ENCODE peak calls at places on chromosomes 16 and 17, in six cellular contexts. One of them, this sample, is unnamed.
A peak's percentile ranks its signal among the peaks of the same experiment; 100 is the strongest.

GRCh38 chr17:75077490-75078096 is 10.2 kb upstream of the SLC16A5 start:
- DNase-seq in HCT116: no peak
- DNase-seq in adrenal gland: peak; percentile 83
- DNase-seq in A549: no peak
- DNase-seq in Peyer's patch: peak; percentile 84
- DNase-seq in heart left ventricle: peak; percentile 90
- DNase-seq in this sample: no peak

GRCh38 chr16:53207810-53208752 is 153.3 kb downstream of the CHD9 start:
- DNase-seq in HCT116: peak; percentile 19
- DNase-seq in adrenal gland: peak; percentile 80
- DNase-seq in A549: peak; percentile 84
- DNase-seq in Peyer's patch: no peak
- DNase-seq in heart left ventricle: no peak
- DNase-seq in this sample: no peak

GRCh38 chr16:85424260-85425060 is 188.7 kb upstream of the GSE1 start:
- DNase-seq in HCT116: no peak
- DNase-seq in adrenal gland: no peak
- DNase-seq in A549: no peak
- DNase-seq in Peyer's patch: no peak
- DNase-seq in heart left ventricle: peak; percentile 38
- DNase-seq in this sample: no peak

GRCh38 chr17:49984283-49984682 is 10.7 kb downstream of the DLX3 start:
- DNase-seq in HCT116: no peak
- DNase-seq in adrenal gland: no peak
- DNase-seq in A549: no peak
- DNase-seq in Peyer's patch: peak; percentile 12
- DNase-seq in heart left ventricle: no peak
- DNase-seq in this sample: no peak

GRCh38 chr17:27878776-27879562 is 14.2 kb downstream of the LYRM9 start:
- DNase-seq in HCT116: no peak
- DNase-seq in adrenal gland: peak; percentile 54
- DNase-seq in A549: no peak
- DNase-seq in Peyer's patch: no peak
- DNase-seq in heart left ventricle: no peak
- DNase-seq in this sample: no peak

GRCh38 chr16:53922805-53923645 is 219.1 kb downstream of the FTO start:
- DNase-seq in HCT116: no peak
- DNase-seq in adrenal gland: no peak
- DNase-seq in A549: no peak
- DNase-seq in Peyer's patch: no peak
- DNase-seq in heart left ventricle: no peak
- DNase-seq in this sample: no peak

GRCh38 chr17:78006338-78006737 is 47.8 kb downstream of the TNRC6C start:
- DNase-seq in HCT116: no peak
- DNase-seq in adrenal gland: no peak
- DNase-seq in A549: no peak
- DNase-seq in Peyer's patch: no peak
- DNase-seq in heart left ventricle: no peak
- DNase-seq in this sample: no peak

GRCh38 chr17:50813583-50813982 is 21.8 kb upstream of the WFIKKN2 start:
- DNase-seq in HCT116: no peak
- DNase-seq in adrenal gland: no peak
- DNase-seq in A549: no peak
- DNase-seq in Peyer's patch: no peak
- DNase-seq in heart left ventricle: no peak
- DNase-seq in this sample: no peak

GRCh38 chr17:30334421-30334820 is 564 bp upstream of the TMIGD1 start:
- DNase-seq in HCT116: no peak
- DNase-seq in adrenal gland: no peak
- DNase-seq in A549: no peak
- DNase-seq in Peyer's patch: no peak
- DNase-seq in heart left ventricle: no peak
- DNase-seq in this sample: no peak

GRCh38 chr17:76597156-76598003 is 11.7 kb upstream of the ST6GALNAC2 start:
- DNase-seq in HCT116: no peak
- DNase-seq in adrenal gland: no peak
- DNase-seq in A549: no peak
- DNase-seq in Peyer's patch: no peak
- DNase-seq in heart left ventricle: no peak
- DNase-seq in this sample: no peak

GRCh38 chr17:39118674-39119419 is 32.6 kb downstream of the PLXDC1 start:
- DNase-seq in HCT116: no peak
- DNase-seq in adrenal gland: no peak
- DNase-seq in A549: no peak
- DNase-seq in Peyer's patch: no peak
- DNase-seq in heart left ventricle: no peak
- DNase-seq in this sample: no peak

GRCh38 chr17:58537266-58537665 is 22.8 kb upstream of the MTMR4 start:
- DNase-seq in HCT116: no peak
- DNase-seq in adrenal gland: no peak
- DNase-seq in A549: no peak
- DNase-seq in Peyer's patch: no peak
- DNase-seq in heart left ventricle: no peak
- DNase-seq in this sample: no peak

GRCh38 chr17:58200024-58200633 is 7.6 kb downstream of the EPX start:
- DNase-seq in HCT116: peak; percentile 63
- DNase-seq in adrenal gland: peak; percentile 70
- DNase-seq in A549: peak; percentile 89
- DNase-seq in Peyer's patch: no peak
- DNase-seq in heart left ventricle: peak; percentile 67
- DNase-seq in this sample: no peak

GRCh38 chr17:66945451-66945850 is 19.1 kb upstream of the CACNG4 start:
- DNase-seq in HCT116: no peak
- DNase-seq in adrenal gland: no peak
- DNase-seq in A549: no peak
- DNase-seq in Peyer's patch: no peak
- DNase-seq in heart left ventricle: no peak
- DNase-seq in this sample: no peak

GRCh38 chr17:30429155-30429554 is 48.1 kb upstream of the GOSR1 start:
- DNase-seq in HCT116: no peak
- DNase-seq in adrenal gland: no peak
- DNase-seq in A549: no peak
- DNase-seq in Peyer's patch: no peak
- DNase-seq in heart left ventricle: no peak
- DNase-seq in this sample: no peak

GRCh38 chr17:83135692-83136091 is 56.3 kb downstream of the METRNL start:
- DNase-seq in HCT116: no peak
- DNase-seq in adrenal gland: peak; percentile 39
- DNase-seq in A549: no peak
- DNase-seq in Peyer's patch: no peak
- DNase-seq in heart left ventricle: no peak
- DNase-seq in this sample: no peak

GRCh38 chr17:55513885-55514590 is 2.8 kb upstream of the SMIM36 start:
- DNase-seq in HCT116: peak; percentile 70
- DNase-seq in adrenal gland: peak; percentile 90
- DNase-seq in A549: peak; percentile 61
- DNase-seq in Peyer's patch: peak; percentile 65
- DNase-seq in heart left ventricle: no peak
- DNase-seq in this sample: no peak

GRCh38 chr16:16052916-16053315 is 103.5 kb downstream of the ABCC1 start:
- DNase-seq in HCT116: no peak
- DNase-seq in adrenal gland: no peak
- DNase-seq in A549: no peak
- DNase-seq in Peyer's patch: no peak
- DNase-seq in heart left ventricle: no peak
- DNase-seq in this sample: no peak

GRCh38 chr17:44928950-44929720 is 13.8 kb upstream of the GFAP start:
- DNase-seq in HCT116: no peak
- DNase-seq in adrenal gland: peak; percentile 73
- DNase-seq in A549: no peak
- DNase-seq in Peyer's patch: peak; percentile 19
- DNase-seq in heart left ventricle: no peak
- DNase-seq in this sample: no peak

GRCh38 chr16:84277244-84277823 is 17.3 kb upstream of the WFDC1 start:
- DNase-seq in HCT116: peak; percentile 48
- DNase-seq in adrenal gland: peak; percentile 75
- DNase-seq in A549: peak; percentile 31
- DNase-seq in Peyer's patch: peak; percentile 75
- DNase-seq in heart left ventricle: peak; percentile 78
- DNase-seq in this sample: no peak

GRCh38 chr17:80796430-80796861 is 195.2 kb upstream of the CHMP6 start:
- DNase-seq in HCT116: no peak
- DNase-seq in adrenal gland: no peak
- DNase-seq in A549: no peak
- DNase-seq in Peyer's patch: no peak
- DNase-seq in heart left ventricle: no peak
- DNase-seq in this sample: no peak

GRCh38 chr17:72832306-72832705 is 260.2 kb downstream of the SLC39A11 start:
- DNase-seq in HCT116: no peak
- DNase-seq in adrenal gland: no peak
- DNase-seq in A549: no peak
- DNase-seq in Peyer's patch: no peak
- DNase-seq in heart left ventricle: no peak
- DNase-seq in this sample: no peak

GRCh38 chr17:43755389-43755875 is 3.2 kb downstream of the SOST start:
- DNase-seq in HCT116: no peak
- DNase-seq in adrenal gland: no peak
- DNase-seq in A549: no peak
- DNase-seq in Peyer's patch: no peak
- DNase-seq in heart left ventricle: no peak
- DNase-seq in this sample: no peak

GRCh38 chr16:58329147-58329546 is 34.3 kb upstream of the PRSS54 start:
- DNase-seq in HCT116: no peak
- DNase-seq in adrenal gland: no peak
- DNase-seq in A549: no peak
- DNase-seq in Peyer's patch: no peak
- DNase-seq in heart left ventricle: no peak
- DNase-seq in this sample: no peak

GRCh38 chr17:81917565-81918332 is at the start of gene SIRT7:
- DNase-seq in HCT116: peak; percentile 39
- DNase-seq in adrenal gland: peak; percentile 75
- DNase-seq in A549: peak; percentile 97
- DNase-seq in Peyer's patch: peak; percentile 94
- DNase-seq in heart left ventricle: peak; percentile 92
- DNase-seq in this sample: no peak
- TF ChIP-seq POLR2A in HCT116: peak; percentile 36
- TF ChIP-seq POLR2A in adrenal gland: no peak
- TF ChIP-seq POLR2A in A549: peak; percentile 69
- TF ChIP-seq POLR2A in Peyer's patch: peak; percentile 84
- TF ChIP-seq POLR2A in heart left ventricle: no peak
- TF ChIP-seq POLR2A in this sample: no peak

GRCh38 chr17:37494401-37494831 is 4.7 kb downstream of the DUSP14 start:
- DNase-seq in HCT116: no peak
- DNase-seq in adrenal gland: no peak
- DNase-seq in A549: no peak
- DNase-seq in Peyer's patch: no peak
- DNase-seq in heart left ventricle: no peak
- DNase-seq in this sample: no peak
- H3K27ac ChIP-seq in HCT116: no peak overlapping the region
- H3K27ac ChIP-seq in adrenal gland: no peak overlapping the region
- H3K27ac ChIP-seq in A549: no peak overlapping the region
- H3K27ac ChIP-seq in Peyer's patch: no peak overlapping the region
- H3K27ac ChIP-seq in heart left ventricle: no peak overlapping the region
- H3K27ac ChIP-seq in this sample: no peak overlapping the region

GRCh38 chr17:40559954-40560591 is 5.2 kb downstream of the CCR7 start:
- DNase-seq in HCT116: peak; percentile 79
- DNase-seq in adrenal gland: peak; percentile 97
- DNase-seq in A549: peak; percentile 99
- DNase-seq in Peyer's patch: peak; percentile 92
- DNase-seq in heart left ventricle: peak; percentile 91
- DNase-seq in this sample: no peak
- H3K4me3 ChIP-seq in HCT116: peak overlapping the region; percentile 21
- H3K4me3 ChIP-seq in adrenal gland: no peak overlapping the region
- H3K4me3 ChIP-seq in A549: no peak overlapping the region
- H3K4me3 ChIP-seq in Peyer's patch: peak overlapping the region; percentile 25
- H3K4me3 ChIP-seq in heart left ventricle: peak overlapping the region; percentile 41
- H3K4me3 ChIP-seq in this sample: peak overlapping the region; percentile 12

DNA sequence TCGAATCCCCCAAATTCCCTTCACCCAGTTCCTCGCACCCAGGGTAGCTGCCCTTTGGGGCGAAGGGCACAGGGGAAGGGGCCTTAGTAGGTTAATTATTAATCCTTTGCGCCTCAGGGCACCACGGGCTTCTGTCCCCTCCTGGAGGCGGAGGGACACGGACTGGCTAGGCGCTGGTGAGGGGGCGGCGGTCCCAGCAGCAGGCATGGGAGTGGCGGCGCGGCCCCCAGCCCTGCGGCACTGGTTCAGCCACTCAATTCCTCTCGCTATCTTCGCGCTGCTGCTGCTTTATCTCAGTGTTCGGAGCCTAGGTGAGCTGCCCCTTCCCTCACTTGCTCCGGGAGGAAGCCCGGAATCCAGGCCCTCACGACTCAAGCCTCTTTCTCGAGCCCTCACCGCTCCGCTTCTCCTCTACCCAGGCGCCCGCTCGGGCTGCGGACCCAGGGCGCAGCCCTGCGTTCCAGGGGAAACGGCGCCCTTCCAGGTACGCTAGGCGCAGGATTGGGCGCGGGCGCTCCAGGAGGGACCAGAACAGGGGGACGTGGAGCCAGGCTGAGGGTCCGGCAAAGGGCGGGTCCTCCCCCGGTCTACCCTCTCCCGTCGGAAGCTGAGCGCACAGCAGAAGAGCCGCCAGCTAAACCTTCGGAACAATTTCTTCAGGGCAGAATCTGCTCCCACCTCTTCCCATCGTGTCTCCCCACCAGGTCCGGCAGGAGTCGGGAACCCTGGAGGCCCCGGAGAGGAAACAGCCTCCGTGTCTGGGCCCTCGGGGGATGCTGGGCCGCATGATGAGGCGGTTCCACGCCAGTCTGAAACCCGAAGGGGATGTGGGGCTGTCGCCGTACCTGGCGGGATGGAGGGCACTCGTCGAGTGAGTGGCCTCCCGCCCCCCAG is at the start of gene GLTPD2:
- DNase-seq in HCT116: no peak
- DNase-seq in adrenal gland: no peak
- DNase-seq in A549: no peak
- DNase-seq in Peyer's patch: peak; percentile 61
- DNase-seq in heart left ventricle: no peak
- DNase-seq in this sample: no peak
- TF ChIP-seq POLR2A in HCT116: no peak
- TF ChIP-seq POLR2A in adrenal gland: no peak
- TF ChIP-seq POLR2A in A549: no peak
- TF ChIP-seq POLR2A in Peyer's patch: no peak
- TF ChIP-seq POLR2A in heart left ventricle: no peak
- TF ChIP-seq POLR2A in this sample: no peak

DNA sequence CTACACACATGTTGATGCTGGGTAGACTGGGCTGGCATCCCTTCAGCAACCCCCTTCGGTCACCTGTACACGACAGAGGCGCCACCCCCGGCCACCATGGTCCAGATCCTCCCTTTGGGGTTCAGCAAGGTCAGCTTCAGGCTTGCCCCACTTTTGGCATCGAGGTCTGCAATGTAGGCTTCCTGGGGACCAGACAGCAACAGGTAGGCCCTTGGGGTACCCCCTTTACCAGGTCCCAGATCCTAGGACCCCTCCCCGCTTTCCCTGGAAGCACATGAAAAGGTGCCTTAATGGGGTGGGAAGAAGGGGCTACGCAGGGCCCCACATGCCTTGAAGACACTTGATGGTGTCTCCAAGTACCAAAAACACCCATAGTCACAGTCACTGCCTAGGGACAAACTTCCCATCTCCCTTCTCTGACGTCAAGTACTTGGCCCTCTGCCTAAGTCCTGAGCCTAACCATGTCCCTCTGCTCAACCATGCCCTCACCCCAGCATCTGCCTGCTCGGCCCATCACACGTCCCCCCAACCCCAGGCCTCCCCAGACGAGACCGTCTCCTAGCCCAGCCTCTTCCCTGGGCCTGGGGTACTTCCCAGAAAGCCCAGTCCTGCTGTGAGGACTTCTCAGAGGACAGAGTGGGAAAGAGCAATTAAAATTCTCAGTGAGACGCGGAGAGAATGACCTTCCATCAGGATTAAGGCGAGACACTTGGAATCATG is 12.1 kb downstream of the ACLY start:
- DNase-seq in HCT116: no peak
- DNase-seq in adrenal gland: no peak
- DNase-seq in A549: peak; percentile 65
- DNase-seq in Peyer's patch: no peak
- DNase-seq in heart left ventricle: no peak
- DNase-seq in this sample: no peak
- H3K27ac ChIP-seq in HCT116: no peak overlapping the region
- H3K27ac ChIP-seq in adrenal gland: no peak overlapping the region
- H3K27ac ChIP-seq in A549: peak overlapping the region; percentile 96
- H3K27ac ChIP-seq in Peyer's patch: peak overlapping the region; percentile 11
- H3K27ac ChIP-seq in heart left ventricle: no peak overlapping the region
- H3K27ac ChIP-seq in this sample: peak overlapping the region; percentile 80